ENCODE peak calls at places on chromosomes 3 and 15, in seven cellular contexts. R, Y, I, N, O, G and B are unnamed samples.

GRCh38 chr3:10471337-10471721 is 34.1 kb downstream of the ATP2B2 start:
- DNase-seq in I (no peak), O (no peak), Y (no peak), G (no peak), R (no peak), N (peak; percentile 83), B (no peak)

GRCh38 chr15:71333839-71334238 is 218.6 kb downstream of the THSD4 start:
- DNase-seq in O (no peak), Y (no peak), I (no peak), N (no peak), R (no peak), G (no peak), B (peak; percentile 33)

GRCh38 chr3:36992806-36993325 is at the start of gene EPM2AIP1:
- DNase-seq in O (peak; percentile 99), R (peak; percentile 100), Y (no peak), I (peak; percentile 99), G (no peak), N (peak; percentile 94), B (no peak)

GRCh38 chr3:63726656-63727055 is 74.2 kb downstream of the SNTN start:
- DNase-seq in Y (no peak), G (no peak), N (no peak), O (no peak), R (no peak), I (no peak), B (no peak)

GRCh38 chr3:4292301-4292700 is 10.9 kb upstream of the SETMAR start:
- DNase-seq in Y (no peak), I (no peak), O (no peak), N (no peak), G (no peak), R (no peak), B (no peak)

GRCh38 chr3:159593927-159594605 is 394.6 kb upstream of the IL12A start:
- DNase-seq in Y (no peak), N (no peak), R (no peak), O (no peak), G (peak; percentile 49), I (no peak), B (no peak)

GRCh38 chr3:127452321-127452821 is 138.2 kb downstream of the TPRA1 start:
- DNase-seq in I (peak; percentile 57), N (peak; percentile 73), Y (no peak), O (no peak), G (peak; percentile 49), R (no peak), B (no peak)

GRCh38 chr3:65953301-65953812 is 85.4 kb downstream of the MAGI1 start:
- DNase-seq in Y (peak; percentile 63), N (peak; percentile 73), O (peak; percentile 40), I (peak; percentile 86), R (no peak), G (no peak), B (no peak)

GRCh38 chr15:39756806-39757522 is 25.7 kb downstream of the FSIP1 start:
- DNase-seq in I (no peak), G (peak; percentile 77), R (no peak), N (no peak), O (no peak), Y (no peak), B (peak; percentile 55)

DNA sequence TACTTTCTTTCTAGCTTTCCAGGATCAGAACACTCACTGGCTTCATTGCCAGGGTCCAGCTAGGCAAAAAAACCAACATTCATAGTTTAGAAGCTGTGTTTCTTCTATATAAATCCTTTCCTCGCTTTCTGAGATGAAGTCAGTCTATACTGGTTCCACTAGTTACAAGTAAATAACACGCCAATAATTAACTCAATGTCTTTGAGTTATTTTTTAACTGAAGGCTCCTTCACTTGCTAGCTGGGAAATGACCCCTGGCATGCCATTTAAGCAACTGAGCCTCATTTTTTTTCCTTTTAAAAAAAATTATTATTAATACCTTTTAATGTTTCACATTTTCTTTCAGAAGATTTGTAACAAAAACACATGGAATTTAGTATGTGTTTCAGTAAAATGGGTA is 2.1 kb upstream of the CCDC174 start:
- DNase-seq in Y (no peak), I (no peak), G (no peak), R (no peak), N (no peak), O (no peak), B (no peak)
- H3K4me3 ChIP-seq in Y (no peak overlapping the region), I (peak overlapping the region; percentile 32), G (no peak overlapping the region), R (no peak overlapping the region), N (no peak overlapping the region), O (no peak overlapping the region), B (no peak overlapping the region)

DNA sequence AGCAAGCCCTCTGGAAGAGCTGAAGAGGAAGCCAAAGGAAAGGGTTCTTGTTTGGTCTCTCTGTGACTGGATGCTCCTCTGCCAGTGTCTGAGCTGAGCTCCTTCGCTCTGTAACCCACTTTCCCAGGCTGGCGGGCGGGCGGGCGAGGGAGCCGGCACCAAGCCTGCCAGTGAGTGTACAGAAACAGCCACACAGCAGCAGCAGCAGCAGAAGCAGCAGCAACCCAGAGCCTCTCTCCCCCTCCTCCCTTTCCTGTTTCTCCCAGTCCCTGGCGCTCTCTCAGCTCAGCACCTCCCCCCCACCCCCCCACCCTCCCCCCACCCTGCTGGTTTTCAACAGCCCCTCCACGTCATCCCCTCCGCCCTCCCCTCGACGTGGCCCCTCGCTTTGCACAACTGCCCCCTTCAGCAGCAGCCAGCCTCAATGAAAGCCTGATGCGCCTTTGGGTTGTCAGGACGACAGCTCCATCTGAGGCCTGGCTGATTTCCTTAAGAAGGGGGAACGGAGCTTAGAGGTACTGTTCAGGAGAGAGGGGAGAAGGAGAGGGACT is at the start of gene LSAMP:
- DNase-seq in I (peak; percentile 52), R (no peak), Y (peak; percentile 22), O (no peak), G (peak; percentile 1), N (peak; percentile 81), B (no peak)
- H3K4me3 ChIP-seq in I (peak within 1 kb of the TSS; percentile 32), R (no peak within 1 kb of the TSS), Y (peak within 1 kb of the TSS; percentile 38), O (peak within 1 kb of the TSS; percentile 35), G (no peak within 1 kb of the TSS), N (peak within 1 kb of the TSS; percentile 72), B (no peak within 1 kb of the TSS)

GRCh38 chr3:30354972-30355371 is 251.4 kb upstream of the TGFBR2 start:
- DNase-seq in R (no peak), G (peak; percentile 29), Y (no peak), I (no peak), N (no peak), O (no peak), B (no peak)
- H3K4me3 ChIP-seq in R (no peak overlapping the region), G (no peak overlapping the region), Y (no peak overlapping the region), I (no peak overlapping the region), N (no peak overlapping the region), O (no peak overlapping the region), B (no peak overlapping the region)

DNA sequence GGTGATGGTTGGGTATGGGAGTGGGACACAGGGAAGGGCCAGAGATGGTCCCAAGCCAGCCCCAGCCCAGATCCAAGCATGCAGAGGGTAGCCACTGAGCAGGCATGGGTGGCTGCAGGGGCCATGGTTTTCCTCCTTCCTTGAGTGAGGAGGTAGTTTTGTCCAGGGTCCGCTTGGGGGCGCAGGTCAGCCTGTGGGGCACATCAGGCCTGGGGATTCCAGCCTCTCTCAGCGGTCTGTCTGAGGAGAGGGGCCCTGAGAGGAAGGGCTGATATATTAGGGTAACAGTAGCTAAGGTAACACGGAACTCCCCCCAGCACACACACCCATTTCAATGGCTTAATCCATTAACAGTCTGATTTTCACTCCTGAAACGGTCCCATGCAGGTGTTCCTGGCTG is 22.7 kb upstream of the LCTL start:
- DNase-seq in R (no peak), G (no peak), I (peak; percentile 38), N (peak; percentile 81), Y (no peak), O (no peak), B (no peak)
- H3K4me3 ChIP-seq in R (no peak overlapping the region), G (no peak overlapping the region), I (no peak overlapping the region), N (no peak overlapping the region), Y (no peak overlapping the region), O (no peak overlapping the region), B (no peak overlapping the region)

GRCh38 chr3:178320481-178321352 is 215.5 kb upstream of the KCNMB2 start:
- DNase-seq in G (peak; percentile 93), O (peak; percentile 47), Y (peak; percentile 25), R (no peak), N (no peak), I (peak; percentile 30), B (no peak)

GRCh38 chr3:178325330-178325729 is 210.9 kb upstream of the KCNMB2 start:
- DNase-seq in I (no peak), O (no peak), R (no peak), G (peak; percentile 49), N (no peak), Y (no peak), B (peak; percentile 37)
- H3K4me3 ChIP-seq in I (no peak overlapping the region), O (no peak overlapping the region), R (no peak overlapping the region), G (no peak overlapping the region), N (no peak overlapping the region), Y (no peak overlapping the region), B (no peak overlapping the region)

GRCh38 chr3:168248383-168249047 is 152.8 kb upstream of the GOLIM4 start:
- DNase-seq in R (peak; percentile 0), I (peak; percentile 65), O (peak; percentile 31), Y (no peak), G (peak; percentile 62), N (peak; percentile 66), B (no peak)
- H3K4me3 ChIP-seq in R (peak overlapping the region; percentile 50), I (peak overlapping the region; percentile 62), O (peak overlapping the region; percentile 63), Y (peak overlapping the region; percentile 57), G (peak overlapping the region; percentile 63), N (peak overlapping the region; percentile 87), B (peak overlapping the region; percentile 53)

DNA sequence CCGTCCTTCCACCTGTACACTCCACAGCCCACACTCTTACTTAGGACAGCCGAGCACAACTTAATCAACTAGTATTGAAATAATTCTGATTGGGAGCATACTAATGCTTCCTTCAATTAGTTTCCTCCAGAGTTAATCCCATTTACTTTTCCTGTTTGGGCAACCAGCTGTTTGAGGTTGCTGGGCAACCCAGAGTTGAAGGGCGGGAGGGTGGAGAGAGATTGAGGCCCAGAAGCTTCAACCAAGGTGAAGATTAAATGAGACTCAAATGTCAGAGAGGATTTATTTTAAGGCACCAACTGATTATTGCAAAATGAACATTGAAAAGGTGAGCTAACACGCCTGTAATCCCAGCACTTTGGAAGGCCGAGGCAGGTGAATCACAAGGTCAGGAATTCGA is 428.5 kb upstream of the SEMA6D start:
- DNase-seq in N (no peak), R (no peak), Y (no peak), G (no peak), I (no peak), O (no peak), B (no peak)
- H3K4me3 ChIP-seq in N (no peak overlapping the region), R (no peak overlapping the region), Y (no peak overlapping the region), G (no peak overlapping the region), I (no peak overlapping the region), O (no peak overlapping the region), B (no peak overlapping the region)